ENCODE peak calls at places on chromosomes 6 and 20, in seven cellular contexts. B is activated CD4-positive, alpha-beta T cell treated with anti-CD3 and anti-CD28 coated beads for 36 hours; G is NCI-H1417; T is NCI-H774; F is NT2/D1; U is neural crest cell; P is amniotic stem cell. M is an unnamed sample.

GRCh38 chr20:20562507-20562906 is 149.9 kb downstream of the RALGAPA2 start:
- DNase-seq in B (no peak), G (no peak), T (no peak), P (no peak), F (no peak), U (no peak), M (no peak)

GRCh38 chr6:155132617-155133016 is 131.2 kb upstream of the CLDN20 start:
- DNase-seq in F (no peak), T (no peak), B (no peak), U (no peak), G (no peak), P (no peak), M (no peak)

GRCh38 chr6:46032112-46032998 is 16.7 kb upstream of the CLIC5 start:
- DNase-seq in U (no peak), T (no peak), F (no peak), P (no peak), G (no peak), B (no peak), M (no peak)

GRCh38 chr6:3061501-3061941 is 6.8 kb upstream of the RIPK1 start:
- DNase-seq in T (no peak), G (no peak), F (no peak), B (peak), P (peak), U (no peak), M (no peak)

GRCh38 chr6:56868687-56869086 is 86.2 kb upstream of the BEND6 start:
- DNase-seq in T (no peak), U (no peak), P (no peak), G (no peak), B (no peak), F (no peak), M (no peak)

GRCh38 chr6:25202505-25202904 is 76.7 kb upstream of the CARMIL1 start:
- DNase-seq in T (no peak), F (no peak), G (no peak), B (no peak), P (peak), U (no peak), M (no peak)

GRCh38 chr6:53090576-53090975 is 25.4 kb downstream of the FBXO9 start:
- DNase-seq in P (no peak), U (no peak), T (no peak), G (no peak), B (no peak), F (no peak), M (no peak)

GRCh38 chr6:161443868-161444267 is 170.0 kb upstream of the AGPAT4 start:
- DNase-seq in P (no peak), F (peak), B (no peak), T (no peak), U (no peak), G (no peak), M (no peak)

GRCh38 chr6:133888931-133889556 is at the start of gene TCF21:
- DNase-seq in T (no peak), P (peak), U (no peak), G (no peak), F (no peak), B (no peak), M (no peak)

GRCh38 chr6:20952605-20953004 is 418.3 kb downstream of the CDKAL1 start:
- DNase-seq in G (peak), B (no peak), U (no peak), P (peak), T (peak), F (no peak), M (peak)

GRCh38 chr6:137751768-137752560 is 115.1 kb upstream of the TNFAIP3 start:
- DNase-seq in P (no peak), F (no peak), U (no peak), G (no peak), B (no peak), T (no peak), M (no peak)

GRCh38 chr6:1313755-1314503 is 2.0 kb downstream of the FOXQ1 start:
- DNase-seq in T (no peak), F (no peak), U (no peak), G (no peak), B (peak), P (no peak), M (peak)

GRCh38 chr20:47217482-47218446 is 138.7 kb downstream of the ZMYND8 start:
- DNase-seq in F (no peak), T (no peak), P (no peak), B (no peak), U (no peak), G (no peak), M (no peak)

GRCh38 chr6:83480470-83480869 is 31.9 kb upstream of the PRSS35 start:
- DNase-seq in U (no peak), B (no peak), G (no peak), T (no peak), P (no peak), F (no peak), M (no peak)

GRCh38 chr6:18025591-18025990 is 38.2 kb upstream of the KIF13A start:
- DNase-seq in U (no peak), B (no peak), T (no peak), G (no peak), P (no peak), F (no peak), M (no peak)

GRCh38 chr6:25014806-25015560 is 79.2 kb upstream of the RIPOR2 start:
- DNase-seq in G (peak), T (no peak), U (no peak), P (no peak), B (peak), F (no peak), M (peak)

GRCh38 chr6:101747160-101747559 is 353.7 kb downstream of the GRIK2 start:
- DNase-seq in F (no peak), U (no peak), T (no peak), P (no peak), B (no peak), G (no peak), M (no peak)

GRCh38 chr6:44216677-44217331 is at the start of gene MYMX:
- DNase-seq in G (no peak), F (no peak), B (no peak), T (peak), P (no peak), U (no peak), M (no peak)

GRCh38 chr6:90891338-90891715 is 304.5 kb upstream of the MAP3K7 start:
- DNase-seq in P (no peak), T (no peak), F (no peak), U (no peak), B (no peak), G (no peak), M (no peak)

GRCh38 chr6:41199427-41200246 is 1.3 kb downstream of the TREML2 start:
- DNase-seq in T (no peak), U (no peak), G (no peak), B (peak), F (no peak), P (no peak), M (no peak)

GRCh38 chr6:13404115-13404891 is 76.0 kb upstream of the TBC1D7 start:
- DNase-seq in P (no peak), F (no peak), U (no peak), T (no peak), G (no peak), B (no peak), M (no peak)

GRCh38 chr6:28719275-28719940 is 193.7 kb downstream of the GPX5 start:
- DNase-seq in B (peak), P (no peak), U (no peak), G (no peak), F (no peak), T (no peak), M (peak)

GRCh38 chr20:64105846-64106434 is 1.4 kb downstream of the NPBWR2 start:
- DNase-seq in U (no peak), F (no peak), G (no peak), B (no peak), P (no peak), T (no peak), M (no peak)

GRCh38 chr20:54557836-54558590 is 82.6 kb downstream of the DOK5 start:
- DNase-seq in G (no peak), B (no peak), T (no peak), P (no peak), F (no peak), U (no peak), M (no peak)

GRCh38 chr6:63371087-63371486 is 51.3 kb upstream of the LGSN start:
- DNase-seq in U (no peak), P (no peak), F (no peak), B (no peak), G (no peak), T (no peak), M (no peak)

GRCh38 chr20:62952373-62953166 is at the start of gene SLC17A9:
- DNase-seq in G (no peak), F (no peak), B (peak), P (no peak), T (no peak), U (no peak), M (peak)

GRCh38 chr20:11130554-11131166 is 456.9 kb upstream of the JAG1 start:
- DNase-seq in G (no peak), B (no peak), P (no peak), T (no peak), U (no peak), F (no peak), M (no peak)

GRCh38 chr20:56807118-56807517 is 178.0 kb downstream of the TFAP2C start:
- DNase-seq in G (no peak), T (no peak), U (no peak), B (no peak), P (no peak), F (no peak), M (no peak)

GRCh38 chr6:27592107-27592480 is 119.2 kb upstream of the ZNF184 start:
- DNase-seq in T (no peak), U (no peak), G (no peak), P (no peak), F (no peak), B (peak), M (no peak)

GRCh38 chr6:164039954-164040375 is 625.4 kb downstream of the QKI start:
- DNase-seq in U (no peak), F (no peak), B (peak), T (no peak), G (no peak), P (no peak), M (no peak)

GRCh38 chr20:57653910-57654309 is 33.7 kb upstream of the ZBP1 start:
- DNase-seq in P (no peak), U (no peak), T (no peak), B (no peak), G (no peak), F (no peak), M (peak)

GRCh38 chr6:143006787-143007186 is 53.9 kb upstream of the AIG1 start:
- DNase-seq in G (no peak), P (no peak), B (no peak), T (no peak), F (no peak), U (no peak), M (no peak)

GRCh38 chr6:62891065-62891647 is 320.1 kb upstream of the FKBP1C start:
- DNase-seq in G (no peak), F (no peak), P (no peak), B (no peak), T (peak), U (no peak), M (no peak)

M was measured in endothelial cell.